ENCODE peak calls at places on chromosomes 16 and 17, in eight cellular contexts. N, I, K, D, V, W, S and Q are unnamed samples.

GRCh38 chr17:73308017-73308823 is 3.6 kb downstream of the CDC42EP4 start:
- DNase-seq in N (peak; percentile 94), S (no peak), D (peak; percentile 95), K (peak; percentile 67), W (peak; percentile 97), I (peak; percentile 79), V (peak; percentile 95), Q (no peak)

GRCh38 chr16:57235128-57236092 is 9.6 kb upstream of the ARL2BP start:
- DNase-seq in D (no peak), W (peak; percentile 43), K (no peak), I (no peak), V (no peak), N (no peak), S (no peak), Q (no peak)

GRCh38 chr17:77287432-77288068 is 146.8 kb downstream of the SEC14L1 start:
- DNase-seq in I (peak; percentile 54), V (peak; percentile 95), N (peak; percentile 83), S (no peak), D (no peak), K (no peak), W (peak; percentile 93), Q (no peak)

GRCh38 chr16:52546291-52546941 is 527 bp downstream of the TOX3 start:
- DNase-seq in I (peak; percentile 6), N (no peak), V (no peak), K (no peak), D (no peak), S (no peak), W (no peak), Q (no peak)

GRCh38 chr16:30649725-30650368 is 913 bp upstream of the PRR14 start:
- DNase-seq in I (peak; percentile 42), K (no peak), D (no peak), W (no peak), N (no peak), V (no peak), S (no peak), Q (no peak)

GRCh38 chr17:31678431-31678830 is 180.6 kb downstream of the COPRS start:
- DNase-seq in I (no peak), D (peak; percentile 15), V (no peak), W (peak; percentile 23), S (no peak), N (no peak), K (no peak), Q (no peak)

GRCh38 chr16:74999208-74999682 is 421 bp downstream of the ZNRF1 start:
- DNase-seq in W (peak; percentile 40), N (no peak), I (peak; percentile 50), S (peak; percentile 13), V (no peak), K (no peak), D (peak; percentile 71), Q (peak; percentile 23)

GRCh38 chr17:11720816-11721215 is 122.5 kb downstream of the DNAH9 start:
- DNase-seq in V (no peak), K (no peak), W (no peak), N (no peak), S (no peak), D (no peak), I (no peak), Q (no peak)

GRCh38 chr16:25143898-25144297 is 32.4 kb downstream of the LCMT1 start:
- DNase-seq in N (no peak), S (no peak), K (no peak), I (no peak), V (peak; percentile 35), W (no peak), D (no peak), Q (no peak)

GRCh38 chr16:72945611-72946010 is 102.3 kb downstream of the ZFHX3 start:
- DNase-seq in K (no peak), S (no peak), V (no peak), W (no peak), I (no peak), D (peak; percentile 61), N (no peak), Q (no peak)

GRCh38 chr16:72946063-72946462 is 101.9 kb downstream of the ZFHX3 start:
- DNase-seq in K (no peak), D (no peak), W (no peak), V (no peak), I (no peak), N (no peak), S (no peak), Q (no peak)

GRCh38 chr16:72947379-72948237 is 100.3 kb downstream of the ZFHX3 start:
- DNase-seq in V (no peak), S (no peak), D (peak; percentile 80), W (no peak), I (no peak), K (no peak), N (no peak), Q (no peak)

GRCh38 chr16:72946474-72947194 is 101.3 kb downstream of the ZFHX3 start:
- DNase-seq in W (peak; percentile 79), V (no peak), K (no peak), S (no peak), I (peak; percentile 44), D (peak; percentile 94), N (peak; percentile 48), Q (no peak)

DNA sequence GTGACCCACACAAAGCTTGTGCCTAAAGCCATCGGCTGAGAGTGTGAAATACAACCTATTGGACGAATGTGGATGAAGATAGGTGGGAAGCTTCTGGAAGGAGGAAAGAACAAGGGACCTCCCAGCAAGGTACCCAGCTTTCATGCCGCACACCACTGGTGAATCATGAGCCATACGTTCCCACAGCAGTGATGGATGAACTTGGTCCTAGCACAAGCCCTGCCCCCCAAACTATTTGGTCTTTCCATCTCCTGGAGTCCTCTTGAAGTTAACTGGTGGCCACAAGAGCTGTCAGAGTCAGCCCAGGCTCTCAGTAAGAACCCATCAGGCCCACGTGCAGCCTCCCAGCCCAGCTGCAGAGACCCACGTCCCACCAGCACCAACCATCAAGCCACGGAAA is 102.8 kb downstream of the ZFHX3 start:
- DNase-seq in I (no peak), N (no peak), V (no peak), W (no peak), D (no peak), S (no peak), K (no peak), Q (no peak)
- H3K27ac ChIP-seq in I (no peak overlapping the region), N (no peak overlapping the region), V (no peak overlapping the region), W (no peak overlapping the region), D (peak overlapping the region; percentile 87), S (no peak overlapping the region), K (no peak overlapping the region), Q (no peak overlapping the region)

DNA sequence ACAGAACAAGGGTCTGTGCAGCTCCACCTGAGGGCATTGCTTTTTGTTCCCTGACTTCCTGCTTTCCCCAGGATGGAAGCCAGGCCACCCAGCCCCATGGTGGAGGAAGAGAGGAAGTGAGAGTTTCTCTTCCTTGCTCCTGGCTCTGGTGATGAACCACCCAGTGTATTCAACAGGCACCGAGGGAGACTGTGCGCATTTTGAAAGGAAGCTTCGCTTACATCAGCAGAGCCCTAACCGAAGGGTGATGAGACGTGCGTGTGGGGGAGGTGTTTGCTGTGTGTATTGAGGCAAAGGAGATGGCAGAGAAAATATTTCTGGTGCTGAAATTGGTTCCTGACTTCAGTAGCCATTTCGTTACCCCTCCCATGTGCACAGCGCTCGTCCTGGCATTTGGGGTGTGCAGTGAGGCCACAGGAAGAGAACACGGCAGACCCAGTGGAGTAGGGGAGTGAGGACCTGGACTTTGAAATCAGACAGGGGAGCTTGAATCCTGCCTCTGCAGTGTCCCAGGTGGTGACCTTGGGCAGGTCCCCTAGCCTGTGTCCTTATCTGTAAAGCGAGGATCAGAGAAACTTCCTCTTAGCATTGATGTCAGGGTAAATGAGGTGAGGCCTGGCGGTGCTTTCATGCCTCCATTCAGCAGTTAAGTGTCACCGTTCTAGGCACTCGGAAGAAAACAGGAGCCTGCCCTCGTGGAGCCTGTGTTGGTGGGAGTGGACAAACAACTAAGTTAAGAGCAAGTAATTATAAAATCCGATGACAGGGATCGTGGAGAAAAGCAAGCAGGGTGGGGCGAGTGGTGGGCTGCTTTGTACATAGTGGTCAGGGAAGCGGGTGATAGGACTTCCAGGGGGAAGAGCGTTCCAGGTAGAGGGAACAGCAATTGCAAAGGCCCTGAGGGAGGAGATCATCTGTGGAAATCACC is 7.4 kb downstream of the CMIP start:
- DNase-seq in S (no peak), W (peak; percentile 36), D (no peak), I (no peak), V (no peak), K (no peak), N (no peak), Q (peak; percentile 52)
- H3K27ac ChIP-seq in S (no peak overlapping the region), W (peak overlapping the region; percentile 42), D (no peak overlapping the region), I (peak overlapping the region; percentile 27), V (peak overlapping the region; percentile 99), K (no peak overlapping the region), N (peak overlapping the region; percentile 34), Q (peak overlapping the region; percentile 9)

GRCh38 chr16:50311891-50312501 is 45.6 kb downstream of the ADCY7 start:
- DNase-seq in I (no peak), S (no peak), N (peak; percentile 22), V (no peak), D (peak; percentile 64), W (no peak), K (no peak), Q (no peak)

GRCh38 chr16:50314665-50315064 is 48.3 kb downstream of the ADCY7 start:
- DNase-seq in N (no peak), V (no peak), D (no peak), I (no peak), S (no peak), W (no peak), K (no peak), Q (no peak)

GRCh38 chr16:50315346-50315997 is 49.1 kb downstream of the ADCY7 start:
- DNase-seq in D (peak; percentile 63), I (no peak), V (no peak), S (no peak), N (no peak), W (no peak), K (no peak), Q (no peak)

GRCh38 chr16:50316102-50316847 is 49.9 kb downstream of the ADCY7 start:
- DNase-seq in N (no peak), W (no peak), D (no peak), V (no peak), K (no peak), S (no peak), I (no peak), Q (no peak)

DNA sequence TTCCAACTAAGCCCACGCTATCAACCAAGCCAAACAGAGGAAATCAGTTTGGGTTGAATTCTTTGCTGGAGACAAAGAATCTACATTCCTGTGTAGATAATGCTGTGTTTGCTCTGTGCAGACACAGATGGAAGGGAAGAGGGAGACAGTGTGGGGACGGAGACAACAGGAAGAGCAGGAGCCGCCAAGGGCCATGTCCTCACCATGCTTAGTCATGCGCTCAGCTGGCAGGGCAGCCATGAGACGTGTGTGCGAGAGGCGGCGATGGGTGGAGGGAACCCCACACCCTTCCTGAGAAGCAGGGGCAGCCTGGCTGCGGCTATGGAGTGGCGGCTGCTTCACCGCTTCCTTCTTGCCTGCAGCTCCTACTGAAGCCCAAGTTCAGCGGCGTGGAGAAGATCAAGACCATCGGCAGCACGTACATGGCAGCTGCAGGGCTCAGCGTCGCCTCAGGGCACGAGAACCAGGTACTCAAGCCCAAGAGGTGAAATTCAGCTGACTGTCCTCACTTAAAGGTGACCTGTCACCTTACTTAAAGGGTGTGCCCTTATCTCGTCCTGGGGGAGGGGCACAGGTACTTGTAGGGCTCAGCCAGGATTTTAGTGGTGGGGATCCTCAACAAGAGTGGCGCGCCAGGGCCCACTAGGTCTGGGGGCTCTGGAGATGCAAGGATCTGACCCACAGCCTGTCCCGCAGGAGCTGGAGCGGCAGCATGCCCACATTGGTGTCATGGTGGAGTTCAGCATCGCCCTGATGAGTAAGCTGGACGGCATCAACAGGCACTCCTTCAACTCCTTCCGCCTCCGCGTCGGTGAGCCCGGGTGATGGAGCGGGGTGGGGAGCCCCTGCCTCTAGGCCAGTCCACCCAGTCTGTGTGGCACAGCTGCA is 47.5 kb downstream of the ADCY7 start:
- DNase-seq in I (peak; percentile 70), S (peak; percentile 21), N (peak; percentile 25), W (peak; percentile 88), K (no peak), D (peak; percentile 89), V (no peak), Q (peak; percentile 75)
- H3K27ac ChIP-seq in I (peak overlapping the region; percentile 61), S (no peak overlapping the region), N (peak overlapping the region; percentile 71), W (peak overlapping the region; percentile 64), K (no peak overlapping the region), D (peak overlapping the region; percentile 57), V (no peak overlapping the region), Q (no peak overlapping the region)

GRCh38 chr17:56142325-56142724 is 10.9 kb upstream of the ANKFN1 start:
- DNase-seq in W (no peak), I (no peak), K (no peak), V (no peak), D (no peak), N (no peak), S (no peak), Q (no peak)
- H3K27ac ChIP-seq in W (no peak overlapping the region), I (no peak overlapping the region), K (no peak overlapping the region), V (no peak overlapping the region), D (no peak overlapping the region), N (no peak overlapping the region), S (no peak overlapping the region), Q (no peak overlapping the region)